ENCODE peak calls at places on chromosomes 1 and 21, in six cellular contexts. S, I, D, K, H and Q are unnamed samples.
A peak's percentile ranks its signal among the peaks of the same experiment; 100 is the strongest.

GRCh38 chr21:25508364-25508763 is 98.9 kb downstream of the MRPL39 start:
- DNase-seq in D (no peak), H (no peak), K (no peak), S (no peak), I (no peak), Q (no peak)

GRCh38 chr21:38887750-38888149 is 82.0 kb downstream of the ETS2 start:
- DNase-seq in D (no peak), H (no peak), S (no peak), I (no peak), K (no peak), Q (no peak)

GRCh38 chr1:233277637-233278413 is 17.7 kb downstream of the PCNX2 start:
- DNase-seq in D (no peak), K (no peak), S (no peak), H (no peak), I (no peak), Q (no peak)

GRCh38 chr21:14533555-14534400 is 12.3 kb downstream of the SAMSN1 start:
- DNase-seq in D (peak; percentile 12), S (peak; percentile 8), H (peak; percentile 67), I (no peak), K (peak; percentile 88), Q (peak; percentile 10)

GRCh38 chr1:152842556-152842955 is at the start of gene LCE6A:
- DNase-seq in D (no peak), K (no peak), I (no peak), S (no peak), H (no peak), Q (no peak)

GRCh38 chr1:48560577-48560976 is 88.6 kb upstream of the SPATA6 start:
- DNase-seq in D (no peak), H (no peak), K (no peak), I (no peak), S (no peak), Q (no peak)

GRCh38 chr1:245837741-245838140 is 669.3 kb downstream of the SMYD3 start:
- DNase-seq in S (no peak), I (no peak), H (no peak), D (no peak), K (peak; percentile 60), Q (peak; percentile 19)

GRCh38 chr1:212167098-212167497 is 118.1 kb upstream of the PPP2R5A start:
- DNase-seq in S (no peak), H (no peak), I (no peak), D (no peak), K (peak; percentile 66), Q (no peak)

GRCh38 chr21:46645840-46646239 is 10.4 kb downstream of the PRMT2 start:
- DNase-seq in D (no peak), H (no peak), I (no peak), K (no peak), S (no peak), Q (no peak)

GRCh38 chr1:198923940-198924339 is 285.1 kb downstream of the PTPRC start:
- DNase-seq in K (no peak), D (no peak), I (no peak), H (no peak), S (no peak), Q (no peak)

GRCh38 chr1:119027759-119028158 is 39.6 kb upstream of the TBX15 start:
- DNase-seq in D (no peak), I (no peak), H (no peak), K (no peak), S (no peak), Q (no peak)

GRCh38 chr1:67566803-67567202 is 118.2 kb upstream of the GADD45A start:
- DNase-seq in S (no peak), K (no peak), I (no peak), D (no peak), H (no peak), Q (no peak)

GRCh38 chr21:38716942-38717341 is 88.8 kb upstream of the ETS2 start:
- DNase-seq in S (no peak), K (peak; percentile 21), D (peak; percentile 12), I (no peak), H (no peak), Q (no peak)

GRCh38 chr1:199150764-199151163 is 511.9 kb downstream of the PTPRC start:
- DNase-seq in I (no peak), K (no peak), S (no peak), D (no peak), H (no peak), Q (no peak)

GRCh38 chr1:164748253-164748899 is 189.4 kb downstream of the PBX1 start:
- DNase-seq in D (peak; percentile 87), K (peak; percentile 98), I (no peak), S (peak; percentile 44), H (peak; percentile 78), Q (no peak)

GRCh38 chr1:113858982-113859381 is 12.5 kb downstream of the PTPN22 start:
- DNase-seq in H (no peak), I (no peak), D (no peak), K (no peak), S (no peak), Q (no peak)

GRCh38 chr1:85295006-85295431 is 18.6 kb upstream of the BCL10 start:
- DNase-seq in D (no peak), I (no peak), S (no peak), H (peak; percentile 59), K (peak; percentile 38), Q (no peak)

GRCh38 chr1:119674835-119675289 is 26.8 kb upstream of the ZNF697 start:
- DNase-seq in S (no peak), H (peak; percentile 68), I (peak; percentile 5), D (peak; percentile 86), K (peak; percentile 94), Q (peak; percentile 71)

GRCh38 chr1:214303538-214303937 is 22.6 kb downstream of the SMYD2 start:
- DNase-seq in K (no peak), I (no peak), D (no peak), S (no peak), H (no peak), Q (no peak)

GRCh38 chr1:112997781-112998180 is 41.8 kb upstream of the SLC16A1 start:
- DNase-seq in I (no peak), H (no peak), S (no peak), D (no peak), K (peak; percentile 35), Q (no peak)

GRCh38 chr1:205032512-205032911 is 10.5 kb upstream of the CNTN2 start:
- DNase-seq in D (no peak), I (no peak), S (no peak), K (no peak), H (no peak), Q (no peak)

GRCh38 chr21:28229811-28230210 is 762.9 kb downstream of the LTN1 start:
- DNase-seq in D (peak; percentile 82), K (peak; percentile 80), I (no peak), S (no peak), H (no peak), Q (no peak)

GRCh38 chr1:162822391-162823200 is 32.1 kb downstream of the HSD17B7 start:
- DNase-seq in H (peak; percentile 13), K (no peak), D (no peak), S (peak; percentile 25), I (no peak), Q (peak; percentile 51)

GRCh38 chr1:160789702-160790611 is 6.0 kb upstream of the LY9 start:
- DNase-seq in K (no peak), H (no peak), D (no peak), I (no peak), S (no peak), Q (no peak)

DNA sequence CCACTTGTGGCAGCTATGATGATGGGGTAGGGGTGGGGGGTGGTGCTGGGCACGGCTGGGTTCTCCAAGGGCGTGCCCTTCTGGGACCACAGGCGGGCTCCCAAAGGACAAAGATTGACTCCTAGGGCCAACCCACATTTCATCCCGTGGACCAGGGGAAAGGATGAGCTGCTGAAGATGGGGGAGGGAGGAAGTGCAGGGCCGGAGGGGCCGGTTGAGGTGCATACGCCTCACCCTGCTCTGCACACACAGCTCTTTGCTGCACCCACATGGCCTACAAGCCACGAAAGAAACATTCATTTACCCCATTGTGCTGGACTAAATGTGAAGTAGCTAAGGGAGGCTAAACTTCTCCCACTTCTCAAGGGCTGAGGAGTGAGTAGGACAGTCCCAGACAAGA is 34.2 kb upstream of the GNPAT start:
- DNase-seq in H (no peak), S (no peak), K (peak; percentile 33), D (no peak), I (no peak), Q (no peak)
- TF ChIP-seq CTCF in H (no peak), S (peak; percentile 45), K (peak; percentile 38), D (no peak), I (no peak), Q (no peak)

DNA sequence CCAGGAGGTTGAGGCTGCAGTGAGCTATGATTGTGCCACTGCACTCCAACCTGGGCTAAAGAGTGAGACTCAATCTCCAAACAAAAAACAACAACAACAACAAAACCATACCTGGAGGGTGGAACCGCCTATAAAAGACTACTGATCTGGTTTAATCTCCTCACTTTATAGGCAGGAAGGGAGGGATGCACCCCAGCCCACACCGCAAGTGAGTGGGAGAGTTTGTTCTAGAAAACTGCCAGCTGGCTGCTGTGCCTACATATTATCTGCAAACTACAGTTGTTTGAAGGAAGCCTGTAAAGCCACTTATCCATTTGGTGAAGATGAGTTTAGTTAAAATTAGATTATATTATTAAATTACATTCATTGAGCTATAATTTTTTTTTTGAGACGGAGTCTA is 9.1 kb upstream of the SRSF10 start:
- DNase-seq in K (no peak), S (no peak), I (no peak), H (no peak), D (no peak), Q (no peak)
- TF ChIP-seq CTCF in K (no peak), S (no peak), I (no peak), H (no peak), D (no peak), Q (no peak)

DNA sequence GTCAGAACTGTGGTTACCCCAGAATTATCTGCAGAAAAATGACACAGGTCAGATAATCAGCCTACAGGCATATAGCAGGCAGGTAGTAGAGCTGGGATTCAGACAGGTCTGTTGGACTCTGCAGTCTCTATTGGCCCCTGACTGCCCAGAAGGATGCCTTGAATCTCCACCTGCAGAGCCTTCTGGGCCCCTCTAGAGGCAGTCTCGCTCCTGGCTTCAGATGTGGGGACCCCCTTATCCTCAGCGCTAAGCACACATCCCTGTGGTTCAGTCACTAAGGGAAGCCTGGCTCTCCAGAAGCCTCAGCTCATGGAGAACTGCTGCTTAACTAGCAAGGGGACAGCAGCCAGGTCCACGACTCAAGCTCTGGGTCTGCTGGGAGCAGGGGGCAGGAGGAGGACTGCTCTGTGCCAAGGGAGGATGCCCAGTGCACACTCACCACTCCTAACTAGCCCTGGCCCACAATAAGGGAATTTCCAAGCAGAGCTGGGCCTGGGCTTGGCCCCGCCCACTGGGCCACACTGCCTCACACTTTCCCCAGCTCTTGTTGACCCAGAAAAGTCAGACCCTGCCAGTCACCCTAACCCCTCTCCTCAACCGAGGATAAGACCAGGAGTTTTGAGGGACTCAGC is 18.9 kb downstream of the SLC9A1 start:
- DNase-seq in H (no peak), D (no peak), K (no peak), I (no peak), S (no peak), Q (no peak)
- TF ChIP-seq CTCF in H (no peak), D (no peak), K (peak; percentile 19), I (no peak), S (no peak), Q (peak; percentile 15)

DNA sequence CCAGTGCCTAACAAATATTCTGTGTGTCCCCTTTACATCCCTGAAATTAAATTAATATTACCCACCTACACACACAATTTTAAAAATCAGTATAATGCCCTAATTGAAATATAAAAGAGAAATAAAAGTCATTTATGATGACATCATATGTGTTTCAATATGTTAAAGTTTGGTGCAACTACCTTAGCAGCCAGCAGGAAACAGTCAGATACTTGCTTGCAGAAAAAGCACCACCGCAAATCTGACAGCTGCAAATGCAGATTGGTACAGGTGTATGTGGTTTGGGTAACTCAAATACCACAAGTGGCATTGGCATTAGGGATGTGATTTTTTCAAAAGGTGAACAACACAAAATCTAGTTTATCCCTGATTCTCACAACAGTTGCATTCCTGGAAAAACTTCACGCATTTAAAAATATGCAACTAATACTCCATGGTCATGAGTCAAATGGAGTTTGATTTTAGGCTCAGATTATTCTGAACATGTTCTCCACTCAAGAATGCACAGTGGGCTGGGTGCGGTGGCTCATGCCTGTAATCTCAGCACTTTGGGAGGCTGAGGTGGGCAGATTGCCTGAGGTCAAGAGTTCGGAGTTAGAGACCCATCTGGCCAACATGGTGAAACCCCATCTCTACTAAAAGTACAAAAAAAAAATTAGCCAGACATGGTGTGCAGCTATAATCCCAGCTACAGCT is 106.3 kb downstream of the EDEM3 start:
- DNase-seq in K (no peak), I (no peak), D (no peak), H (no peak), S (no peak), Q (no peak)
- TF ChIP-seq CTCF in K (no peak), I (no peak), D (no peak), H (no peak), S (no peak), Q (no peak)